ENCODE peak calls at places on chromosome 14, in four cellular contexts. Y, K, R and Q are unnamed samples.
A peak's percentile ranks its signal among the peaks of the same experiment; 100 is the strongest.

GRCh38 chr14:93115069-93115919 is 431 bp downstream of the ITPK1 start:
- DNase-seq in Y (peak; percentile 86), K (peak; percentile 63), R (no peak), Q (peak; percentile 79)

GRCh38 chr14:95085321-95085720 is 72.0 kb downstream of the DICER1 start:
- DNase-seq in Y (no peak), K (no peak), R (peak; percentile 64), Q (no peak)

GRCh38 chr14:61192970-61193369 is 88.2 kb downstream of the TMEM30B start:
- DNase-seq in Y (no peak), K (no peak), R (no peak), Q (no peak)

GRCh38 chr14:60514378-60515243 is 5.7 kb downstream of the SIX6 start:
- DNase-seq in Y (no peak), K (peak; percentile 41), R (no peak), Q (no peak)

GRCh38 chr14:51073751-51074150 is 21.2 kb downstream of the TRIM9 start:
- DNase-seq in Y (no peak), K (no peak), R (no peak), Q (no peak)

GRCh38 chr14:92898732-92899131 is 24.2 kb upstream of the CHGA start:
- DNase-seq in Y (no peak), K (no peak), R (no peak), Q (no peak)

GRCh38 chr14:67940894-67941455 is 121.4 kb downstream of the RAD51B start:
- DNase-seq in Y (no peak), K (no peak), R (no peak), Q (no peak)

GRCh38 chr14:100370003-100370402 is 46.9 kb downstream of the SLC25A47 start:
- DNase-seq in Y (no peak), K (no peak), R (no peak), Q (no peak)

GRCh38 chr14:71532349-71532748 is 399.9 kb upstream of the RGS6 start:
- DNase-seq in Y (no peak), K (no peak), R (no peak), Q (no peak)

GRCh38 chr14:70036665-70037064 is 152.1 kb downstream of the SLC8A3 start:
- DNase-seq in Y (no peak), K (peak; percentile 42), R (no peak), Q (no peak)

GRCh38 chr14:89040080-89040437 is 215.6 kb downstream of the TTC8 start:
- DNase-seq in Y (no peak), K (no peak), R (peak; percentile 10), Q (no peak)

GRCh38 chr14:55813635-55814034 is 233.6 kb downstream of the KTN1 start:
- DNase-seq in Y (no peak), K (no peak), R (no peak), Q (no peak)

GRCh38 chr14:101888182-101888581 is 76.2 kb upstream of the DYNC1H1 start:
- DNase-seq in Y (no peak), K (no peak), R (no peak), Q (no peak)

GRCh38 chr14:53894456-53894855 is 62.2 kb downstream of the BMP4 start:
- DNase-seq in Y (no peak), K (no peak), R (no peak), Q (peak; percentile 6)

GRCh38 chr14:25050494-25051170 is 685 bp upstream of the STXBP6 start:
- DNase-seq in Y (no peak), K (no peak), R (no peak), Q (no peak)

GRCh38 chr14:22420598-22421186 is 168.3 kb downstream of the DAD1 start:
- DNase-seq in Y (no peak), K (no peak), R (no peak), Q (no peak)

GRCh38 chr14:22419620-22420019 is 169.4 kb downstream of the DAD1 start:
- DNase-seq in Y (no peak), K (no peak), R (no peak), Q (no peak)

GRCh38 chr14:22418631-22419030 is 170.4 kb downstream of the DAD1 start:
- DNase-seq in Y (no peak), K (no peak), R (no peak), Q (peak; percentile 26)

GRCh38 chr14:22423958-22424357 is 165.1 kb downstream of the DAD1 start:
- DNase-seq in Y (no peak), K (no peak), R (no peak), Q (no peak)

DNA sequence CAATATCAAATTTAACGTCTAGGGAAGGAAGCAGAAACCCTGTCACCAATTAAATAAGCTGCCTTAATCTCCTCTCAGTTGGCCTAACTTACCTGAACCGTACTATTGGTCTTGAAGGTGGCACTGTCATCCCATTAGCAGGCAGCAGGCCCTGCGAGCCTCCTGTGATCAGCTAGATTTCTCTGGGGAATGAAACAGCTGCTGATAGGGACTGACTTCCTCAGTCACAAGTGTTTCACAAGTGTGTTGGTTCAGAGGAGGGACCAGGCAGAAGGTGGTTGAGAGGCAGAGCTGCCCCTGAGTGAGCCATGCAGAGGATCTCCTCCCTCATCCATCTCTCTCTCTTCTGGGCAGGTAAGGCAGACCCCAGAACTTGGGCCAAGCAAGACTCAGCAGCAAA is 166.8 kb downstream of the DAD1 start:
- DNase-seq in Y (no peak), K (no peak), R (no peak), Q (no peak)
- TF ChIP-seq POLR2A in Y (no peak), K (no peak), R (no peak), Q (no peak)

GRCh38 chr14:24011051-24011450 is 22.3 kb downstream of the DHRS4L2 start:
- DNase-seq in Y (no peak), K (no peak), R (no peak), Q (no peak)

GRCh38 chr14:24013654-24014514 is 25.2 kb downstream of the DHRS4L2 start:
- DNase-seq in Y (peak; percentile 33), K (peak; percentile 92), R (no peak), Q (no peak)
- TF ChIP-seq POLR2A in Y (no peak), K (no peak), R (no peak), Q (no peak)

GRCh38 chr14:104687601-104688504 is 1.6 kb upstream of the INF2 start:
- DNase-seq in Y (peak; percentile 95), K (peak; percentile 84), R (no peak), Q (no peak)
- TF ChIP-seq POLR2A in Y (no peak), K (peak; percentile 69), R (peak; percentile 11), Q (no peak)

GRCh38 chr14:75984674-75985073 is 889 bp upstream of the IFT43 start:
- DNase-seq in Y (no peak), K (peak; percentile 67), R (no peak), Q (no peak)

GRCh38 chr14:75989134-75989533 is 3.6 kb downstream of the IFT43 start:
- DNase-seq in Y (no peak), K (peak; percentile 84), R (no peak), Q (no peak)

GRCh38 chr14:75986439-75986765 is 839 bp downstream of the IFT43 start:
- DNase-seq in Y (no peak), K (no peak), R (no peak), Q (no peak)

GRCh38 chr14:75985618-75986438 is at the start of gene IFT43:
- DNase-seq in Y (peak; percentile 67), K (no peak), R (peak; percentile 98), Q (peak; percentile 74)

GRCh38 chr14:75987201-75987970 is 1.8 kb downstream of the IFT43 start:
- DNase-seq in Y (no peak), K (no peak), R (no peak), Q (no peak)
- TF ChIP-seq POLR2A in Y (no peak), K (no peak), R (no peak), Q (no peak)

GRCh38 chr14:63852817-63853730 is at the start of gene SYNE2:
- DNase-seq in Y (peak; percentile 81), K (peak; percentile 38), R (no peak), Q (peak; percentile 85)
- TF ChIP-seq POLR2A in Y (peak; percentile 40), K (peak; percentile 19), R (no peak), Q (peak; percentile 48)

GRCh38 chr14:99009875-99010274 is 262.1 kb downstream of the BCL11B start:
- DNase-seq in Y (no peak), K (no peak), R (no peak), Q (no peak)

GRCh38 chr14:99006271-99006670 is 265.7 kb downstream of the BCL11B start:
- DNase-seq in Y (no peak), K (no peak), R (no peak), Q (no peak)

GRCh38 chr14:99011385-99011784 is 260.6 kb downstream of the BCL11B start:
- DNase-seq in Y (no peak), K (no peak), R (no peak), Q (no peak)

GRCh38 chr14:99004112-99004511 is 267.9 kb downstream of the BCL11B start:
- DNase-seq in Y (no peak), K (no peak), R (no peak), Q (no peak)

GRCh38 chr14:99007795-99008194 is 264.2 kb downstream of the BCL11B start:
- DNase-seq in Y (no peak), K (no peak), R (no peak), Q (no peak)
- TF ChIP-seq POLR2A in Y (no peak), K (no peak), R (no peak), Q (no peak)

GRCh38 chr14:96285667-96286066 is 29.7 kb downstream of the BDKRB1 start:
- DNase-seq in Y (no peak), K (no peak), R (peak; percentile 94), Q (no peak)
- TF ChIP-seq POLR2A in Y (no peak), K (no peak), R (no peak), Q (no peak)

GRCh38 chr14:104366931-104367810 is 212.4 kb upstream of the C14orf180 start:
- DNase-seq in Y (no peak), K (no peak), R (no peak), Q (no peak)
- TF ChIP-seq POLR2A in Y (no peak), K (no peak), R (no peak), Q (no peak)

DNA sequence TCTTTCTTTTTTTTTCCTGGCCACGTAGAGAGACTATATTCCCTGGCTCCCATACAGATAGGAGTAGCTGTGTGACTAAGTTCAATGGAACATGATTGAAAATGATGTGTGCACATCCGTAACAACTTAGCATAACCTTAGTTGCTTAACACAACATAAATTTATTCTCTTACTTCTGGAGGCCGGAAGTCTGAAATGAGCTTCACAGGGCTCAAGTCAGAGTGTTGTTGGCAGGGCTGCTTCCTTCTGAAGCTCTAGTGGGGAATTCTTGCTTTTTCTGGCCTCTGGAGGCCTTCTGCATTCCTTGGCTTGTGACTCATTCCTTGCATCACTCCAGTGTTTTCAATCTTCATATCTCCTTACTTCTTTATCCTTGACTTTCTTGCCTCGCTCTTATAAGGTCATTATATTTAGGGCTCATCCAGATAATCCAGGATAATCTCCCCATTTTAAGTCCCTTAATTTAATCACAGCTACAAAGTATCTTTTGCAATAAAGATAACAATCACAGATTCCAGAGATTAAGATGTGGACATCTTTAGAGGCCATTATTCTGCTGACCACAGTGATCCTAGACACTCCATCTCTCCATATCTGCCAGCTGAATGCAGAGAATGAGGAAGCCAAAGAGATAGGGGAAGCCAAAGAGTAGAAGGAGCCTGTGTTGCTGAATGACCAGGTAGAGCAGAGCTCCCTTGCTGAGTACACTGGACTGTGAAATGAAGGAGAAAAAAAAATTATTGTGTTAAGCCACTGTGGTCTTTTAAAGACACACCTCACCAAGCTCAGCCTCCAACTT is 21.0 kb upstream of the SNX6 start:
- DNase-seq in Y (peak; percentile 52), K (no peak), R (no peak), Q (no peak)
- TF ChIP-seq POLR2A in Y (no peak), K (no peak), R (no peak), Q (no peak)